ENCODE peak calls at places on chromosomes 4 and X, in eight cellular contexts. M is CD8-positive, alpha-beta T cell; G is C1 segment of cervical spinal cord; N is memory B cell; F is SIG-M5; K is left ventricle myocardium inferior; I is activated effector memory CD4-positive, alpha-beta T cell treated with Interleukin-2 at 50 U/mL for 16 hours; O is activated gamma-delta T cell. B is an unnamed sample.

GRCh38 chrX:43718546-43718945 is 62.4 kb downstream of the MAOA start:
- DNase-seq in M (no peak), G (no peak), N (no peak), F (no peak), K (no peak), I (no peak), O (no peak), B (no peak)

GRCh38 chrX:44470816-44471215 is 71.8 kb downstream of the FUNDC1 start:
- DNase-seq in M (no peak), G (no peak), N (no peak), F (no peak), K (no peak), I (no peak), O (no peak), B (no peak)

GRCh38 chr4:107654694-107655093 is 65.3 kb downstream of the PAPSS1 start:
- DNase-seq in M (no peak), G (no peak), N (no peak), F (no peak), K (no peak), I (no peak), O (no peak), B (no peak)

GRCh38 chr4:24594887-24595286 is 10.5 kb upstream of the DHX15 start:
- DNase-seq in M (no peak), G (no peak), N (no peak), F (no peak), K (no peak), I (no peak), O (no peak), B (no peak)

GRCh38 chrX:42715689-42716022 is 62.3 kb downstream of the PPP1R2C start:
- DNase-seq in M (no peak), G (no peak), N (no peak), F (no peak), K (no peak), I (no peak), O (no peak), B (no peak)

GRCh38 chrX:114338870-114339269 is 245.0 kb upstream of the HTR2C start:
- DNase-seq in M (no peak), G (no peak), N (no peak), F (no peak), K (no peak), I (no peak), O (no peak), B (no peak)

GRCh38 chrX:10582945-10583344 is 37.4 kb downstream of the MID1 start:
- DNase-seq in M (no peak), G (no peak), N (no peak), F (no peak), K (no peak), I (no peak), O (no peak), B (no peak)

GRCh38 chr4:76977731-76978350 is 28.3 kb downstream of the SEPTIN11 start:
- DNase-seq in M (no peak), G (no peak), N (no peak), F (no peak), K (no peak), I (no peak), O (no peak), B (no peak)

GRCh38 chrX:15873566-15873965 is 19.0 kb upstream of the AP1S2 start:
- DNase-seq in M (no peak), G (peak; percentile 0), N (no peak), F (no peak), K (no peak), I (no peak), O (no peak), B (no peak)

GRCh38 chr4:38131371-38132139 is 171.4 kb downstream of the PTTG2 start:
- DNase-seq in M (peak; percentile 69), G (no peak), N (no peak), F (no peak), K (no peak), I (peak; percentile 44), O (no peak), B (no peak)

GRCh38 chr4:126233483-126233882 is 918.7 kb downstream of the FAT4 start:
- DNase-seq in M (no peak), G (no peak), N (no peak), F (no peak), K (no peak), I (no peak), O (no peak), B (no peak)

GRCh38 chr4:89305712-89306437 is 1.7 kb downstream of the GPRIN3 start:
- DNase-seq in M (no peak), G (no peak), N (no peak), F (no peak), K (no peak), I (no peak), O (no peak), B (no peak)

GRCh38 chr4:89915151-89915550 is 20.5 kb downstream of the MMRN1 start:
- DNase-seq in M (no peak), G (no peak), N (no peak), F (no peak), K (no peak), I (no peak), O (no peak), B (no peak)

GRCh38 chr4:152103181-152103901 is 342.5 kb upstream of the GATB start:
- DNase-seq in M (no peak), G (no peak), N (no peak), F (no peak), K (no peak), I (no peak), O (no peak), B (no peak)

GRCh38 chr4:48032721-48033120 is 16.1 kb downstream of the NIPAL1 start:
- DNase-seq in M (no peak), G (no peak), N (no peak), F (no peak), K (no peak), I (no peak), O (no peak), B (no peak)

GRCh38 chrX:78329486-78329885 is 2.1 kb upstream of the CYSLTR1 start:
- DNase-seq in M (no peak), G (no peak), N (no peak), F (no peak), K (no peak), I (peak; percentile 5), O (no peak), B (no peak)

GRCh38 chrX:68999351-68999750 is 165.9 kb downstream of the PJA1 start:
- DNase-seq in M (no peak), G (no peak), N (no peak), F (no peak), K (no peak), I (no peak), O (no peak), B (no peak)

GRCh38 chr4:13309751-13310150 is 174.4 kb downstream of the RAB28 start:
- DNase-seq in M (no peak), G (no peak), N (no peak), F (no peak), K (no peak), I (no peak), O (no peak), B (no peak)

GRCh38 chrX:40171513-40172168 is 73.9 kb upstream of the BCOR start:
- DNase-seq in M (peak; percentile 40), G (no peak), N (no peak), F (no peak), K (no peak), I (peak; percentile 34), O (no peak), B (peak; percentile 50)

GRCh38 chrX:56233682-56234081 is 1.5 kb downstream of the KLF8 start:
- DNase-seq in M (no peak), G (no peak), N (no peak), F (no peak), K (peak; percentile 37), I (no peak), O (no peak), B (no peak)

GRCh38 chr4:145829629-145830395 is 108.8 kb downstream of the ZNF827 start:
- DNase-seq in M (no peak), G (no peak), N (no peak), F (no peak), K (no peak), I (no peak), O (no peak), B (no peak)

GRCh38 chr4:170004656-170005250 is 21.4 kb downstream of the MFAP3L start:
- DNase-seq in M (no peak), G (no peak), N (no peak), F (no peak), K (no peak), I (no peak), O (no peak), B (no peak)

GRCh38 chr4:138967313-138967712 is 48.3 kb upstream of the NOCT start:
- DNase-seq in M (no peak), G (no peak), N (no peak), F (no peak), K (no peak), I (no peak), O (no peak), B (no peak)

GRCh38 chr4:139875456-139875855 is 209.8 kb downstream of the MGST2 start:
- DNase-seq in M (no peak), G (no peak), N (no peak), F (no peak), K (no peak), I (no peak), O (no peak), B (no peak)

GRCh38 chr4:113394730-113395530 is 345.5 kb downstream of the ANK2 start:
- DNase-seq in M (peak; percentile 38), G (peak; percentile 45), N (peak; percentile 70), F (no peak), K (no peak), I (peak; percentile 2), O (no peak), B (peak; percentile 91)

GRCh38 chr4:55038176-55038890 is 87.1 kb downstream of the KDR start:
- DNase-seq in M (no peak), G (no peak), N (no peak), F (no peak), K (no peak), I (no peak), O (no peak), B (no peak)

GRCh38 chr4:141686146-141686775 is 49.9 kb downstream of the IL15 start:
- DNase-seq in M (no peak), G (no peak), N (no peak), F (no peak), K (no peak), I (no peak), O (no peak), B (no peak)

GRCh38 chr4:184382189-184382846 is 92.0 kb downstream of the IRF2 start:
- DNase-seq in M (no peak), G (no peak), N (no peak), F (no peak), K (no peak), I (no peak), O (no peak), B (peak; percentile 33)

GRCh38 chr4:62126064-62126732 is 926.1 kb downstream of the ADGRL3 start:
- DNase-seq in M (no peak), G (no peak), N (no peak), F (no peak), K (no peak), I (no peak), O (no peak), B (no peak)

GRCh38 chr4:122480023-122480422 is 23.5 kb upstream of the IL2 start:
- DNase-seq in M (no peak), G (no peak), N (no peak), F (no peak), K (no peak), I (no peak), O (no peak), B (no peak)

GRCh38 chr4:73723029-73723428 is 17.3 kb upstream of the CXCL8 start:
- DNase-seq in M (no peak), G (no peak), N (no peak), F (no peak), K (no peak), I (no peak), O (no peak), B (no peak)

GRCh38 chr4:101345271-101345595 is 2.1 kb downstream of the PPP3CA start:
- DNase-seq in M (peak; percentile 17), G (no peak), N (no peak), F (peak; percentile 5), K (no peak), I (no peak), O (no peak), B (peak; percentile 67)

GRCh38 chrX:124501566-124501965 is 155.2 kb downstream of the SH2D1A start:
- DNase-seq in M (no peak), G (no peak), N (no peak), F (no peak), K (no peak), I (no peak), O (no peak), B (no peak)